ENCODE peak calls at places on chromosome 15, in seven cellular contexts. One of them, this sample, is unnamed.

GRCh38 chr15:76058714-76059319 is 968 bp upstream of the TMEM266 start:
- DNase-seq in occipital lobe: peak; percentile 19
- DNase-seq in cerebellum: peak; percentile 71
- DNase-seq in A549: peak; percentile 50
- DNase-seq in AG09309: no peak
- DNase-seq in mesothelial cell of epicardium: no peak
- DNase-seq in neural crest cell: peak; percentile 8
- DNase-seq in this sample: no peak

GRCh38 chr15:80494311-80494710 is 90.1 kb downstream of the ARNT2 start:
- DNase-seq in AG09309: peak; percentile 52
- DNase-seq in mesothelial cell of epicardium: no peak
- DNase-seq in A549: peak; percentile 71
- DNase-seq in occipital lobe: no peak
- DNase-seq in cerebellum: no peak
- DNase-seq in neural crest cell: no peak
- DNase-seq in this sample: peak; percentile 53

GRCh38 chr15:73305331-73306211 is 63.2 kb downstream of the HCN4 start:
- DNase-seq in AG09309: no peak
- DNase-seq in occipital lobe: no peak
- DNase-seq in cerebellum: peak; percentile 70
- DNase-seq in mesothelial cell of epicardium: no peak
- DNase-seq in A549: peak; percentile 81
- DNase-seq in neural crest cell: peak; percentile 45
- DNase-seq in this sample: no peak

GRCh38 chr15:98753726-98754125 is 105.4 kb downstream of the IGF1R start:
- DNase-seq in A549: no peak
- DNase-seq in cerebellum: no peak
- DNase-seq in mesothelial cell of epicardium: no peak
- DNase-seq in AG09309: no peak
- DNase-seq in neural crest cell: no peak
- DNase-seq in occipital lobe: no peak
- DNase-seq in this sample: no peak

GRCh38 chr15:27358751-27359434 is 387.9 kb downstream of the GABRG3 start:
- DNase-seq in A549: no peak
- DNase-seq in AG09309: no peak
- DNase-seq in mesothelial cell of epicardium: peak; percentile 75
- DNase-seq in cerebellum: no peak
- DNase-seq in neural crest cell: peak; percentile 49
- DNase-seq in occipital lobe: peak; percentile 17
- DNase-seq in this sample: no peak

GRCh38 chr15:66848116-66848515 is 146.1 kb downstream of the SMAD6 start:
- DNase-seq in occipital lobe: no peak
- DNase-seq in cerebellum: no peak
- DNase-seq in neural crest cell: no peak
- DNase-seq in mesothelial cell of epicardium: peak; percentile 32
- DNase-seq in A549: no peak
- DNase-seq in AG09309: no peak
- DNase-seq in this sample: no peak

GRCh38 chr15:38714309-38715072 is 149.9 kb upstream of the RASGRP1 start:
- DNase-seq in occipital lobe: peak; percentile 26
- DNase-seq in A549: no peak
- DNase-seq in AG09309: peak; percentile 99
- DNase-seq in cerebellum: no peak
- DNase-seq in mesothelial cell of epicardium: peak; percentile 45
- DNase-seq in neural crest cell: no peak
- DNase-seq in this sample: peak; percentile 97

GRCh38 chr15:33242165-33242564 is 47.7 kb upstream of the FMN1 start:
- DNase-seq in neural crest cell: no peak
- DNase-seq in mesothelial cell of epicardium: no peak
- DNase-seq in occipital lobe: no peak
- DNase-seq in A549: peak; percentile 49
- DNase-seq in cerebellum: no peak
- DNase-seq in AG09309: peak; percentile 18
- DNase-seq in this sample: peak; percentile 17

GRCh38 chr15:26974120-26974780 is 3.3 kb downstream of the GABRG3 start:
- DNase-seq in occipital lobe: no peak
- DNase-seq in neural crest cell: no peak
- DNase-seq in A549: peak; percentile 35
- DNase-seq in cerebellum: no peak
- DNase-seq in AG09309: no peak
- DNase-seq in mesothelial cell of epicardium: no peak
- DNase-seq in this sample: no peak

GRCh38 chr15:60469893-60470641 is 8.9 kb downstream of the ICE2 start:
- DNase-seq in mesothelial cell of epicardium: no peak
- DNase-seq in occipital lobe: no peak
- DNase-seq in AG09309: no peak
- DNase-seq in A549: peak; percentile 36
- DNase-seq in cerebellum: no peak
- DNase-seq in neural crest cell: no peak
- DNase-seq in this sample: no peak

GRCh38 chr15:48868549-48868948 is 9.4 kb upstream of the EID1 start:
- DNase-seq in mesothelial cell of epicardium: no peak
- DNase-seq in neural crest cell: no peak
- DNase-seq in cerebellum: no peak
- DNase-seq in A549: no peak
- DNase-seq in AG09309: peak; percentile 46
- DNase-seq in occipital lobe: no peak
- DNase-seq in this sample: no peak

GRCh38 chr15:63483521-63484371 is 20.6 kb upstream of the USP3 start:
- DNase-seq in AG09309: no peak
- DNase-seq in occipital lobe: no peak
- DNase-seq in A549: no peak
- DNase-seq in cerebellum: no peak
- DNase-seq in mesothelial cell of epicardium: no peak
- DNase-seq in neural crest cell: no peak
- DNase-seq in this sample: no peak

GRCh38 chr15:52008698-52009434 is 10.2 kb upstream of the MAPK6 start:
- DNase-seq in neural crest cell: no peak
- DNase-seq in mesothelial cell of epicardium: no peak
- DNase-seq in A549: no peak
- DNase-seq in AG09309: no peak
- DNase-seq in cerebellum: no peak
- DNase-seq in occipital lobe: no peak
- DNase-seq in this sample: no peak

GRCh38 chr15:51093865-51094605 is 671 bp downstream of the TNFAIP8L3 start:
- DNase-seq in AG09309: no peak
- DNase-seq in occipital lobe: no peak
- DNase-seq in A549: peak; percentile 46
- DNase-seq in cerebellum: no peak
- DNase-seq in neural crest cell: peak; percentile 9
- DNase-seq in mesothelial cell of epicardium: no peak
- DNase-seq in this sample: no peak

GRCh38 chr15:71312731-71313460 is 197.6 kb downstream of the THSD4 start:
- DNase-seq in neural crest cell: no peak
- DNase-seq in AG09309: no peak
- DNase-seq in A549: no peak
- DNase-seq in cerebellum: no peak
- DNase-seq in occipital lobe: no peak
- DNase-seq in mesothelial cell of epicardium: no peak
- DNase-seq in this sample: no peak

GRCh38 chr15:49622561-49622960 is 1.7 kb downstream of the DTWD1 start:
- DNase-seq in neural crest cell: no peak
- DNase-seq in occipital lobe: no peak
- DNase-seq in mesothelial cell of epicardium: no peak
- DNase-seq in cerebellum: no peak
- DNase-seq in AG09309: no peak
- DNase-seq in A549: no peak
- DNase-seq in this sample: no peak

GRCh38 chr15:58839485-58839884 is 68.4 kb downstream of the MINDY2 start:
- DNase-seq in occipital lobe: no peak
- DNase-seq in cerebellum: no peak
- DNase-seq in mesothelial cell of epicardium: no peak
- DNase-seq in AG09309: no peak
- DNase-seq in neural crest cell: no peak
- DNase-seq in A549: peak; percentile 31
- DNase-seq in this sample: no peak

GRCh38 chr15:62644874-62645755 is 397.4 kb upstream of the TPM1 start:
- DNase-seq in mesothelial cell of epicardium: no peak
- DNase-seq in occipital lobe: no peak
- DNase-seq in A549: no peak
- DNase-seq in AG09309: no peak
- DNase-seq in neural crest cell: no peak
- DNase-seq in cerebellum: no peak
- DNase-seq in this sample: no peak

GRCh38 chr15:84814826-84815375 is 2.3 kb upstream of the ALPK3 start:
- DNase-seq in AG09309: no peak
- DNase-seq in occipital lobe: no peak
- DNase-seq in mesothelial cell of epicardium: no peak
- DNase-seq in neural crest cell: no peak
- DNase-seq in A549: no peak
- DNase-seq in cerebellum: no peak
- DNase-seq in this sample: no peak

GRCh38 chr15:99502661-99503060 is 63.1 kb upstream of the MEF2A start:
- DNase-seq in cerebellum: no peak
- DNase-seq in occipital lobe: no peak
- DNase-seq in neural crest cell: no peak
- DNase-seq in AG09309: no peak
- DNase-seq in A549: no peak
- DNase-seq in mesothelial cell of epicardium: no peak
- DNase-seq in this sample: no peak

GRCh38 chr15:63906266-63906584 is 72.5 kb upstream of the HERC1 start:
- DNase-seq in mesothelial cell of epicardium: no peak
- DNase-seq in cerebellum: no peak
- DNase-seq in occipital lobe: no peak
- DNase-seq in AG09309: no peak
- DNase-seq in neural crest cell: no peak
- DNase-seq in A549: no peak
- DNase-seq in this sample: no peak

GRCh38 chr15:89936051-89936792 is 23.5 kb upstream of the ARPIN start:
- DNase-seq in AG09309: no peak
- DNase-seq in A549: no peak
- DNase-seq in cerebellum: no peak
- DNase-seq in neural crest cell: no peak
- DNase-seq in occipital lobe: no peak
- DNase-seq in mesothelial cell of epicardium: no peak
- DNase-seq in this sample: no peak

GRCh38 chr15:41148065-41148464 is 32.0 kb upstream of the INO80 start:
- DNase-seq in neural crest cell: no peak
- DNase-seq in A549: no peak
- DNase-seq in cerebellum: no peak
- DNase-seq in mesothelial cell of epicardium: no peak
- DNase-seq in AG09309: no peak
- DNase-seq in occipital lobe: no peak
- DNase-seq in this sample: no peak

GRCh38 chr15:58467121-58467721 is 35.4 kb downstream of the LIPC start:
- DNase-seq in cerebellum: no peak
- DNase-seq in occipital lobe: no peak
- DNase-seq in neural crest cell: no peak
- DNase-seq in mesothelial cell of epicardium: no peak
- DNase-seq in AG09309: no peak
- DNase-seq in A549: no peak
- DNase-seq in this sample: no peak

GRCh38 chr15:40312370-40313158 is 4.8 kb upstream of the PLCB2 start:
- DNase-seq in neural crest cell: no peak
- DNase-seq in AG09309: no peak
- DNase-seq in occipital lobe: no peak
- DNase-seq in cerebellum: no peak
- DNase-seq in A549: no peak
- DNase-seq in mesothelial cell of epicardium: no peak
- DNase-seq in this sample: no peak

GRCh38 chr15:29071907-29072273 is 186.1 kb downstream of the APBA2 start:
- DNase-seq in AG09309: no peak
- DNase-seq in cerebellum: no peak
- DNase-seq in neural crest cell: no peak
- DNase-seq in A549: no peak
- DNase-seq in mesothelial cell of epicardium: no peak
- DNase-seq in occipital lobe: no peak
- DNase-seq in this sample: no peak

GRCh38 chr15:100714749-100715342 is 112.5 kb downstream of the ASB7 start:
- DNase-seq in A549: no peak
- DNase-seq in mesothelial cell of epicardium: peak; percentile 34
- DNase-seq in occipital lobe: no peak
- DNase-seq in neural crest cell: no peak
- DNase-seq in cerebellum: no peak
- DNase-seq in AG09309: no peak
- DNase-seq in this sample: no peak

GRCh38 chr15:45402955-45403892 is 24.9 kb upstream of the GATM start:
- DNase-seq in mesothelial cell of epicardium: peak; percentile 43
- DNase-seq in neural crest cell: peak; percentile 14
- DNase-seq in AG09309: no peak
- DNase-seq in cerebellum: no peak
- DNase-seq in occipital lobe: no peak
- DNase-seq in A549: peak; percentile 15
- DNase-seq in this sample: no peak

GRCh38 chr15:57647791-57648130 is 56.1 kb downstream of the MYZAP start:
- DNase-seq in mesothelial cell of epicardium: peak; percentile 44
- DNase-seq in neural crest cell: no peak
- DNase-seq in occipital lobe: no peak
- DNase-seq in A549: no peak
- DNase-seq in cerebellum: no peak
- DNase-seq in AG09309: no peak
- DNase-seq in this sample: no peak

GRCh38 chr15:64746921-64747320 is 28.5 kb downstream of the RBPMS2 start:
- DNase-seq in neural crest cell: no peak
- DNase-seq in cerebellum: no peak
- DNase-seq in occipital lobe: no peak
- DNase-seq in A549: no peak
- DNase-seq in AG09309: no peak
- DNase-seq in mesothelial cell of epicardium: no peak
- DNase-seq in this sample: no peak

GRCh38 chr15:80846416-80846815 is 67.2 kb downstream of the CEMIP start:
- DNase-seq in occipital lobe: no peak
- DNase-seq in cerebellum: no peak
- DNase-seq in A549: no peak
- DNase-seq in AG09309: no peak
- DNase-seq in neural crest cell: no peak
- DNase-seq in mesothelial cell of epicardium: no peak
- DNase-seq in this sample: no peak